ENCODE peak calls at places on chromosomes 3 and 15, in six cellular contexts. P is H9, G is mammary epithelial cell, R is PC-3, B is MM.1S, Y is fibroblast of lung. I is an unnamed sample. For H3K79me2, the result is how much of the 10 kb centered on the place peaks cover.

GRCh38 chr3:164526250-164526649 is 552.0 kb downstream of the SI start:
- DNase-seq in P (no peak), G (no peak), B (no peak), R (no peak), Y (no peak), I (no peak)

GRCh38 chr3:112984485-112984884 is 6.3 kb upstream of the GTPBP8 start:
- DNase-seq in B (peak), G (no peak), R (peak), P (no peak), Y (peak), I (peak)

GRCh38 chr15:66573719-66574641 is 8.2 kb upstream of the LCTL start:
- DNase-seq in Y (peak), B (no peak), P (no peak), R (no peak), G (no peak), I (no peak)

GRCh38 chr3:177590826-177591225 is 393.5 kb upstream of the TBL1XR1 start:
- DNase-seq in Y (peak), P (no peak), G (peak), B (no peak), R (no peak), I (no peak)

GRCh38 chr3:159236306-159236705 is 434.5 kb downstream of the MFSD1 start:
- DNase-seq in P (no peak), R (no peak), Y (peak), G (no peak), B (no peak), I (no peak)

GRCh38 chr3:126180477-126181397 is at the start of gene ALDH1L1:
- DNase-seq in P (peak), R (no peak), Y (peak), B (no peak), G (peak), I (peak)

GRCh38 chr3:123447749-123448502 is 964 bp downstream of the ADCY5 start:
- DNase-seq in P (peak), G (no peak), B (no peak), R (no peak), Y (no peak), I (no peak)

GRCh38 chr3:190056795-190057194 is 63.9 kb downstream of the P3H2 start:
- DNase-seq in R (no peak), P (no peak), B (no peak), Y (peak), G (no peak), I (no peak)

GRCh38 chr3:107392549-107393165 is 15.4 kb downstream of the CCDC54 start:
- DNase-seq in B (no peak), R (peak), Y (peak), P (no peak), G (peak), I (peak)

GRCh38 chr3:176106380-176106779 is 1090.9 kb downstream of the TBL1XR1 start:
- DNase-seq in G (no peak), Y (peak), R (no peak), B (no peak), P (no peak), I (no peak)

GRCh38 chr3:183227586-183227985 is 25.5 kb upstream of the B3GNT5 start:
- DNase-seq in G (no peak), R (no peak), B (no peak), P (no peak), Y (no peak), I (no peak)

GRCh38 chr15:79644091-79644490 is 212.0 kb downstream of the MINAR1 start:
- DNase-seq in Y (peak), G (peak), P (no peak), R (peak), B (no peak), I (no peak)

GRCh38 chr15:56927816-56928215 is 9.4 kb downstream of the TCF12 start:
- DNase-seq in B (no peak), Y (peak), P (no peak), G (no peak), R (no peak), I (no peak)

GRCh38 chr3:138220788-138221187 is 33.7 kb downstream of the ARMC8 start:
- DNase-seq in B (no peak), G (no peak), R (peak), Y (no peak), P (no peak), I (no peak)
- H3K79me2 ChIP-seq in B (under half), G (half or more), R (under half), Y (under half), P (under half), I (under half)

DNA sequence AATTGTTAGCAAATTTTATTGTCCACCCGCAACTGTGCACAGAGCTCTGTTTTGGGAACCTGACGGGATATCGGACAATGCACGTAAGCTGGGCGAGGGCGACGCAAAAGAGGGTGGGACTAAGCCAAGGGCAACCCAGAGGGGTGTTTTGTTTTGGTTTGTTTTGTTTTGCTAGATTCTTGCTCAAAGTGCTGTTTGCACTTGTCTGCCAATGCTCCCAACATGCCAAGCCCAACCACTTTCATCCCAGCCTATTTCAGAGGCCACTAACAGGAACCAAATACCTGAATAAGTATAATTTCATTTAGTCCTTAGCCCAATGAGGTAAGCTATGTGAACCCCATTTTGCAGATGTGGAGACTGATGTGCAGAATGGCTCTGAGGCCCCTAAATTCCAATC is 9.7 kb upstream of the CMTM7 start:
- DNase-seq in G (no peak), P (no peak), Y (no peak), B (no peak), R (no peak), I (no peak)
- H3K27ac ChIP-seq in G (no peak), P (no peak), Y (no peak), B (no peak), R (no peak), I (no peak)

DNA sequence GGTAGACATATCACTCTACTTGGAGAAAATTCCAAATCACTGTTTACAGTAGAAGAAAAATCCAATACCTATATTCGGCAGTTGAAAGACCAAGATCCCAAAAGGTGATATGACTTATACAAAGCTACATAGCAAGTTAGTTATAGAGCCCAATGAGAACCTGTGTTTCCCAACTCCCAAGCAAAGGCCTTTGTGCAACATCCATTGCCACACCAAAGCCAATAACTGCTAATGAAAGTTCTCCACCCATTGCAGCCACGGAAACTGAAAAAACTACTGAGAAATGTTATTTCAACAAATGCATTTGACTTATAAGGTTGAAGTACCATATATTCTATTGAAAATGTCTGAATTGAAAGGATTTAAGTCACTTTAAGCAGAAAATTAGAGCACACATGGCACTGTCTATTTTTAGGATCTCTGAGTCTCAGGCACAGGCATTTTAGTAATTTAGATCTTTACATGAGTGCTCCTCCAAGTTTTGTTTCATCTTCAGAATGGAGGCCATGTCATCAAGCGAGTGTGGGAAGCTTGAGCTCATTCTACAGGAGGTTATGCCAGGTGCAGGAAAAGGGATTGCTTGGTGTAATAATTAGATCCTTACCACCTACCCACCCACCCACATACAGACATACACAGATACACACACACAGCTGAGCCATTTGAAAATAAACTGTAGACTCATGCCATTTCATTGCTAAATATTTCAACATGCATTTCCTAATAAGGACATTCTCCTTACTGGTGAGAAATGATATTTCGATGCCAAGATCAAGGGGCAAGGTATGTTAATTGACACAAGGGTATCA is 19.7 kb upstream of the ANO10 start:
- DNase-seq in G (no peak), B (no peak), Y (peak), P (no peak), R (no peak), I (no peak)
- H2AFZ ChIP-seq in G (no peak), B (no peak), Y (peak), P (no peak), R (no peak), I (no peak)

DNA sequence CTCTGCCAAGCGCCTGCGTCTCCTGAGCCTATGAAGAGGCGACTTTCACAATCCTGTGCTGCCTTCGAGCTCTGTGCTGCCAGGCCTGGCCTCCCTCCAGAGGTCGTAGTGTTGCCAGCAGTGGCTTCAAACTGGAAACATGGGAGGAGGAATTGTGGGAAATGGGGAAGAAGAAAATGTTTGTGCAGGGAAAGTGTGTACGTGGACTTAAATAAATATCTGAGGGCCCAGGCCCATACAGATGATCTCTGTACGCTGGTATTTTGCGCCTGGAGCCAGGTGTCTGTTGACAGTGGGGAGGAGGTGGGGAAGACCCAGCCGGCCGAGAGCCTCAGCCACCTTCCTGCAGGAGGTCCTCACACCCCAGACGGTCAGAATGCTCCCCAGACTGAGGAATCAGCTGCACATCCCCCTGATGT is 44.6 kb downstream of the ZBTB38 start:
- DNase-seq in B (peak), G (peak), P (no peak), Y (peak), R (no peak), I (no peak)
- H3K79me2 ChIP-seq in B (half or more), G (half or more), P (under half), Y (half or more), R (under half), I (under half)

DNA sequence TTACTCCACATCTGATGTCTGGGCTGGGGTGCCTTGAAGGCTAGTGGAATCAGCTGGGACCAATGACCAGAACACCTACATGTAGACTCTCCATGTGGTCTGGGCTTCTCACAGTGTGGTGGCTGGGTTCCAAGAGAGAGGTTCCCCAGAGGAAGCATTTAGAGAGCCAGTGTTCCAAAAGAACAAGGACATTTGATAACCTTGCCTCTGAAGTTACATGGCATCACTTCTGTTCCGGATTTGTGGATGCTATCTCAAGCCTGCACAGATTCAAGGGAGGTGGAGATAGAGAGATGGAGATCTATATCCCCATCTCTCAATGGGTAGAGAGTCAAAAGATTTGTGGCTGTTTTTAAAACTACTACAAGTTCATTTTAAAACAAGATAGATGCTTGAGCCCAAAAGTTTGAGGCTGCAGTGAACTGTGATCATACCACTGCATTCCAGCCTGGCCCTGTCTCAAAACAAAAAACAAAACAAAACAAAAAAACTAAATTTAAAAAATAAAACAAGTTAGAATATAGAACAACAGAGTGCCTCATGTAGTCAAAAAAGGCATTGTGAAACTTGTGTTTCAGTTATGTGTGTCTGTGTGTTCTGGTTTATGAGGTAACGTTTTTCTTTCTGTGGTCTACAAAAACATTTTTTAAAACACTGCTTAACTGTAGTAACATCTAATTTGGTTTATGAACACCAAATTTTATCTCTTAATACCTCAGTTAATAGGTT is 44.8 kb downstream of the PDE8A start:
- DNase-seq in G (no peak), Y (peak), B (no peak), P (no peak), R (no peak), I (no peak)
- H3K27ac ChIP-seq in G (no peak), Y (no peak), B (no peak), P (no peak), R (no peak), I (no peak)

DNA sequence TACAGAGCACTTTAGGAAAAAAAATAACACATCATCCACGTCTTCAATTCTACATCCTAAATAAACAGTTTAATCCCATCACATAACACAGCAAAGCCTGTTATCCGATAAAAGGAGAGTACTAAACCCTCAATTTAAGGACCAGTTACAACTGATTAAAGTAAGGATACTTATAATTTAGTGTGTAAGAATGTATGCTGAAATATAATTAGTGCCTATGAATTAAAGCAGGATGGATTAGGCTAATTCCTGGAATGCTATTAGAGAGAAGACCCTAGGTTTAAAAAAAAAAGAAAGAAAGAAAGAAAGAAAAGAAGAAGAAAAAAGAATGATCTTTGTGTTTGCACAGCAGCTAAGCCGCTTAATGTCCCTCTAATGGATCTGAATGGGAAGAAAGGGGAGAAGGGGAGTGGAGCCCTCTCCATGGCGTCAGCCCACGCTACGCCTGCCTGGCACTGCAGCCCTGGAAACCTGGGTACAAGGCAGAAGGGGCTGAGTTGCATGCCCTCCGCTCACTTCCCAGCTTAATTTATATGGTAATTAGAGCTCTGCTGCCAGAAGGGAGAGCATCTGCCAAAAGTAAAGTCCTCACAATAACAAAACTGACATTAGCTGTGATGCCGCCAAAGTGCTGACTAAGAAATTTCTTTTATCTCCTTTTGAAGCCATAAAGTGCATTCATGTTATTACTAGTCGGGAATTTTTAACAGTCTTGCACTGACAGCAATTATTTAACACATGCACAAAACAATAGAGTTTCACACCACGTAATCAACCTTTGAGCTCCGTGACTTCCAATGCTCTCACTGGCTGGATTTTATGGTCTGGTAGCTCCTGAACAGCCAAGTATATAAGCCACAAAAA is 89.9 kb downstream of the FSIP1 start:
- DNase-seq in Y (peak), B (no peak), P (peak), R (no peak), G (no peak), I (no peak)
- H2AFZ ChIP-seq in Y (peak), B (no peak), P (no peak), R (no peak), G (no peak), I (no peak)

DNA sequence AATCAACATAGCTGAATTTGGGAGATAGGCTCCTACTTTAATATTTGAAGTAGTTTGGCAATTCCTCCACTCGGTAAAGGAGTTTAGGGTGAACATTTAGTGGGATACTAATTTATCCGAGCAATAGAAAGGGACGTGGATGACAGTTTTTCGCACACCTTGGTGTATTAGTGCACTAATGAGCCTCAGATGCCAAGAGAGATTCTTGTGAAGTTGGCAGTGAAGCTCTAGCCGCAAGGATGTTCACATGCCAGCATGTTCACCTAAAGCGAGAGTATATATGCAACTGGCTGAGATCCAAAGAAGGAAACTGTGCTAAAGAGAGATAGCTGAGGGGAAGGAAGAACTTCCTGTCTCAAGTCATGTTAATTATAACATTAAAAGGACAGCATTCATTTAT is 58.5 kb downstream of the TGFBR2 start:
- DNase-seq in P (no peak), B (no peak), Y (no peak), R (no peak), G (no peak), I (no peak)
- H3K79me2 ChIP-seq in P (under half), B (under half), Y (under half), R (under half), G (half or more), I (under half)

GRCh38 chr15:70049115-70049514 is 48.6 kb downstream of the TLE3 start:
- DNase-seq in R (no peak), B (no peak), Y (no peak), P (no peak), G (no peak), I (no peak)
- H3K27ac ChIP-seq in R (no peak), B (no peak), Y (no peak), P (no peak), G (no peak), I (no peak)

GRCh38 chr15:95464091-95464888 is 866.2 kb upstream of the NR2F2 start:
- DNase-seq in R (no peak), G (no peak), Y (peak), B (no peak), P (no peak), I (no peak)

GRCh38 chr15:95457520-95457919 is 873.0 kb upstream of the NR2F2 start:
- DNase-seq in G (no peak), R (no peak), Y (no peak), P (no peak), B (no peak), I (no peak)

GRCh38 chr15:95458736-95459135 is 871.8 kb upstream of the NR2F2 start:
- DNase-seq in R (no peak), P (no peak), G (no peak), B (no peak), Y (no peak), I (no peak)

DNA sequence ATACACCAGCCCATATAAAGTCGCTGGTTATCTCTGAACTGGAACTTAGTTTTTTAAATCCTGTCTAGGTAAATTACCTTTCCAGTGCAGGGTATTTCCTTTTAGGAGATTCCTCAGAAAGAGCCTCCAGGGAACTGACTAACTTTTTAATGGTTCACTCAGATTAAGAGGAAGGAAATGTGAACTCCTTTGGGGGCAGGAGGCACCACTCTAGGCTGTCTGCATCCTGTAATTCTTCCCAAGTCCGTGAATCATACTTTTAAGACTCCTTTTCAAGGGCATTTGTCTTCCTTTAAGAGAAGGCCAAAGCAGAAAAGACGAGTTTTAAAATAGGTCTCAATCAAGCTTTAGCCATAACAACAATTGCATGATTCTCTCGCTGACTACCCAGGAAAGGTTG is 871.2 kb upstream of the NR2F2 start:
- DNase-seq in P (no peak), R (peak), G (peak), Y (peak), B (no peak), I (no peak)
- H2AFZ ChIP-seq in P (no peak), R (peak), G (no peak), Y (no peak), B (no peak), I (no peak)

GRCh38 chr3:188239577-188239976 is 85.6 kb downstream of the LPP start:
- DNase-seq in B (no peak), P (no peak), Y (no peak), R (no peak), G (no peak), I (no peak)

GRCh38 chr3:188234172-188234571 is 80.2 kb downstream of the LPP start:
- DNase-seq in P (no peak), B (no peak), G (peak), Y (peak), R (no peak), I (no peak)

GRCh38 chr3:188239035-188239434 is 85.1 kb downstream of the LPP start:
- DNase-seq in G (no peak), R (no peak), B (no peak), Y (no peak), P (no peak), I (no peak)

GRCh38 chr3:188233320-188233719 is 79.4 kb downstream of the LPP start:
- DNase-seq in B (no peak), P (no peak), R (peak), G (peak), Y (peak), I (no peak)

GRCh38 chr3:188236241-188236640 is 82.3 kb downstream of the LPP start:
- DNase-seq in R (peak), B (no peak), P (no peak), G (no peak), Y (no peak), I (no peak)
- H3K79me2 ChIP-seq in R (under half), B (under half), P (under half), G (half or more), Y (half or more), I (under half)

I was measured in PC-9.